ENCODE peak calls at places on chromosome 19, in nine cellular contexts. One of them, this sample, is unnamed.

GRCh38 chr19:20164456-20164855 is 2.6 kb upstream of the ZNF486 start:
- DNase-seq in GM04503: no peak
- DNase-seq in stimulated activated CD8-positive, alpha-beta memory T cell treated with anti-CD3 and anti-CD28 coated beads, Interleukin-2, amount 100 ng/mL, for 1 hour: no peak
- DNase-seq in cardiac muscle cell: no peak
- DNase-seq in COR-L47: no peak
- DNase-seq in WERI-Rb-1: no peak
- DNase-seq in heart left ventricle: no peak
- DNase-seq in stimulated activated naive CD4-positive, alpha-beta T cell treated with Interleukin-2 at 50 U/mL for 16 hours: no peak
- DNase-seq in HT-29: no peak
- DNase-seq in this sample: no peak

GRCh38 chr19:29812080-29812880 is 489 bp downstream of the CCNE1 start:
- DNase-seq in GM04503: no peak
- DNase-seq in stimulated activated CD8-positive, alpha-beta memory T cell treated with anti-CD3 and anti-CD28 coated beads, Interleukin-2, amount 100 ng/mL, for 1 hour: no peak
- DNase-seq in cardiac muscle cell: no peak
- DNase-seq in COR-L47: no peak
- DNase-seq in WERI-Rb-1: no peak
- DNase-seq in heart left ventricle: peak
- DNase-seq in stimulated activated naive CD4-positive, alpha-beta T cell treated with Interleukin-2 at 50 U/mL for 16 hours: no peak
- DNase-seq in HT-29: peak
- DNase-seq in this sample: no peak

GRCh38 chr19:19539738-19540703 is 2.0 kb downstream of the CILP2 start:
- DNase-seq in GM04503: no peak
- DNase-seq in stimulated activated CD8-positive, alpha-beta memory T cell treated with anti-CD3 and anti-CD28 coated beads, Interleukin-2, amount 100 ng/mL, for 1 hour: peak
- DNase-seq in cardiac muscle cell: peak
- DNase-seq in COR-L47: no peak
- DNase-seq in WERI-Rb-1: peak
- DNase-seq in heart left ventricle: peak
- DNase-seq in stimulated activated naive CD4-positive, alpha-beta T cell treated with Interleukin-2 at 50 U/mL for 16 hours: peak
- DNase-seq in HT-29: no peak
- DNase-seq in this sample: no peak

GRCh38 chr19:50607874-50608785 is 31.6 kb downstream of the SYT3 start:
- DNase-seq in GM04503: no peak
- DNase-seq in stimulated activated CD8-positive, alpha-beta memory T cell treated with anti-CD3 and anti-CD28 coated beads, Interleukin-2, amount 100 ng/mL, for 1 hour: peak
- DNase-seq in cardiac muscle cell: peak
- DNase-seq in COR-L47: no peak
- DNase-seq in WERI-Rb-1: peak
- DNase-seq in heart left ventricle: peak
- DNase-seq in stimulated activated naive CD4-positive, alpha-beta T cell treated with Interleukin-2 at 50 U/mL for 16 hours: peak
- DNase-seq in HT-29: no peak
- DNase-seq in this sample: peak

GRCh38 chr19:8204961-8205360 is 4.2 kb upstream of the CERS4 start:
- DNase-seq in GM04503: no peak
- DNase-seq in stimulated activated CD8-positive, alpha-beta memory T cell treated with anti-CD3 and anti-CD28 coated beads, Interleukin-2, amount 100 ng/mL, for 1 hour: no peak
- DNase-seq in cardiac muscle cell: no peak
- DNase-seq in COR-L47: peak
- DNase-seq in WERI-Rb-1: no peak
- DNase-seq in heart left ventricle: no peak
- DNase-seq in stimulated activated naive CD4-positive, alpha-beta T cell treated with Interleukin-2 at 50 U/mL for 16 hours: no peak
- DNase-seq in HT-29: no peak
- DNase-seq in this sample: no peak

GRCh38 chr19:31529121-31529520 is 179.9 kb upstream of the TSHZ3 start:
- DNase-seq in GM04503: no peak
- DNase-seq in stimulated activated CD8-positive, alpha-beta memory T cell treated with anti-CD3 and anti-CD28 coated beads, Interleukin-2, amount 100 ng/mL, for 1 hour: no peak
- DNase-seq in cardiac muscle cell: no peak
- DNase-seq in COR-L47: no peak
- DNase-seq in WERI-Rb-1: no peak
- DNase-seq in heart left ventricle: no peak
- DNase-seq in stimulated activated naive CD4-positive, alpha-beta T cell treated with Interleukin-2 at 50 U/mL for 16 hours: no peak
- DNase-seq in HT-29: no peak
- DNase-seq in this sample: no peak

GRCh38 chr19:38877781-38878574 is at the start of gene RINL:
- DNase-seq in GM04503: no peak
- DNase-seq in stimulated activated CD8-positive, alpha-beta memory T cell treated with anti-CD3 and anti-CD28 coated beads, Interleukin-2, amount 100 ng/mL, for 1 hour: peak
- DNase-seq in cardiac muscle cell: no peak
- DNase-seq in COR-L47: peak
- DNase-seq in WERI-Rb-1: peak
- DNase-seq in heart left ventricle: peak
- DNase-seq in stimulated activated naive CD4-positive, alpha-beta T cell treated with Interleukin-2 at 50 U/mL for 16 hours: peak
- DNase-seq in HT-29: peak
- DNase-seq in this sample: no peak

GRCh38 chr19:41479757-41480191 is 36.8 kb downstream of the ERICH4 start:
- DNase-seq in GM04503: no peak
- DNase-seq in stimulated activated CD8-positive, alpha-beta memory T cell treated with anti-CD3 and anti-CD28 coated beads, Interleukin-2, amount 100 ng/mL, for 1 hour: no peak
- DNase-seq in cardiac muscle cell: peak
- DNase-seq in COR-L47: no peak
- DNase-seq in WERI-Rb-1: no peak
- DNase-seq in heart left ventricle: peak
- DNase-seq in stimulated activated naive CD4-positive, alpha-beta T cell treated with Interleukin-2 at 50 U/mL for 16 hours: no peak
- DNase-seq in HT-29: peak
- DNase-seq in this sample: no peak